ENCODE peak calls at places on chromosome X, in four cellular contexts. D is trophoblast cell, A is H1, Q is mesenchymal stem cell. E is an unnamed sample.

GRCh38 chrX:97490656-97491055 is 606.9 kb downstream of the RPA4 start:
- DNase-seq in D (peak), A (no peak), Q (no peak), E (no peak)

GRCh38 chrX:72201836-72202536 is 20.4 kb downstream of the PIN4 start:
- DNase-seq in D (no peak), A (no peak), Q (peak), E (no peak)

GRCh38 chrX:41332408-41332987 is 1.5 kb upstream of the DDX3X start:
- DNase-seq in D (peak), A (no peak), Q (no peak), E (no peak)

GRCh38 chrX:7435822-7436221 is 287.9 kb upstream of the PUDP start:
- DNase-seq in D (peak), A (no peak), Q (no peak), E (no peak)

GRCh38 chrX:16060252-16060651 is 63.1 kb upstream of the GRPR start:
- DNase-seq in D (no peak), A (no peak), Q (no peak), E (no peak)

GRCh38 chrX:56932653-56933339 is 62.5 kb downstream of the SPIN3 start:
- DNase-seq in D (no peak), A (no peak), Q (no peak), E (no peak)

GRCh38 chrX:53357799-53358530 is 64.5 kb downstream of the SMC1A start:
- DNase-seq in D (peak), A (no peak), Q (peak), E (peak)

GRCh38 chrX:16708016-16708415 is 4.5 kb downstream of the CTPS2 start:
- DNase-seq in D (no peak), A (no peak), Q (no peak), E (no peak)

GRCh38 chrX:10567136-10567535 is 53.2 kb downstream of the MID1 start:
- DNase-seq in D (no peak), A (no peak), Q (no peak), E (no peak)

GRCh38 chrX:37509349-37509748 is 62.1 kb upstream of the LANCL3 start:
- DNase-seq in D (no peak), A (no peak), Q (no peak), E (no peak)

GRCh38 chrX:11728556-11728955 is 29.5 kb upstream of the MSL3 start:
- DNase-seq in D (no peak), A (no peak), Q (no peak), E (no peak)

GRCh38 chrX:38916801-38917200 is 115.5 kb downstream of the MID1IP1 start:
- DNase-seq in D (no peak), A (no peak), Q (no peak), E (no peak)

GRCh38 chrX:65241059-65241721 is 264.9 kb upstream of the ZC4H2 start:
- DNase-seq in D (no peak), A (no peak), Q (no peak), E (no peak)

GRCh38 chrX:150983526-150984163 is 510 bp downstream of the HMGB3 start:
- DNase-seq in D (no peak), A (no peak), Q (no peak), E (no peak)

GRCh38 chrX:66162331-66162822 is 1.7 kb upstream of the HEPH start:
- DNase-seq in D (no peak), A (no peak), Q (no peak), E (no peak)

GRCh38 chrX:6448003-6448402 is 86.9 kb downstream of the VCX3A start:
- DNase-seq in D (no peak), A (no peak), Q (no peak), E (no peak)

GRCh38 chrX:23478056-23478455 is 143.4 kb downstream of the PTCHD1 start:
- DNase-seq in D (no peak), A (no peak), Q (no peak), E (no peak)

GRCh38 chrX:39821011-39821708 is 276.6 kb downstream of the BCOR start:
- DNase-seq in D (peak), A (peak), Q (peak), E (peak)

GRCh38 chrX:119790977-119791436 is 423 bp downstream of the RPL39 start:
- DNase-seq in D (peak), A (no peak), Q (peak), E (no peak)
- H3K23ac ChIP-seq in D (no peak), A (no peak), Q (peak), E (no peak)

GRCh38 chrX:55924574-55924973 is 207.0 kb downstream of the RRAGB start:
- DNase-seq in D (no peak), A (peak), Q (no peak), E (no peak)

GRCh38 chrX:55919367-55920221 is 202.0 kb downstream of the RRAGB start:
- DNase-seq in D (peak), A (no peak), Q (no peak), E (no peak)
- H3K4me3 ChIP-seq in D (no peak), A (no peak), Q (no peak), E (no peak)

GRCh38 chrX:115694028-115694427 is 133.1 kb downstream of the PLS3 start:
- DNase-seq in D (no peak), A (no peak), Q (no peak), E (no peak)
- H2BK12ac ChIP-seq in D (no peak), A (peak), Q (no peak), E (no peak)

DNA sequence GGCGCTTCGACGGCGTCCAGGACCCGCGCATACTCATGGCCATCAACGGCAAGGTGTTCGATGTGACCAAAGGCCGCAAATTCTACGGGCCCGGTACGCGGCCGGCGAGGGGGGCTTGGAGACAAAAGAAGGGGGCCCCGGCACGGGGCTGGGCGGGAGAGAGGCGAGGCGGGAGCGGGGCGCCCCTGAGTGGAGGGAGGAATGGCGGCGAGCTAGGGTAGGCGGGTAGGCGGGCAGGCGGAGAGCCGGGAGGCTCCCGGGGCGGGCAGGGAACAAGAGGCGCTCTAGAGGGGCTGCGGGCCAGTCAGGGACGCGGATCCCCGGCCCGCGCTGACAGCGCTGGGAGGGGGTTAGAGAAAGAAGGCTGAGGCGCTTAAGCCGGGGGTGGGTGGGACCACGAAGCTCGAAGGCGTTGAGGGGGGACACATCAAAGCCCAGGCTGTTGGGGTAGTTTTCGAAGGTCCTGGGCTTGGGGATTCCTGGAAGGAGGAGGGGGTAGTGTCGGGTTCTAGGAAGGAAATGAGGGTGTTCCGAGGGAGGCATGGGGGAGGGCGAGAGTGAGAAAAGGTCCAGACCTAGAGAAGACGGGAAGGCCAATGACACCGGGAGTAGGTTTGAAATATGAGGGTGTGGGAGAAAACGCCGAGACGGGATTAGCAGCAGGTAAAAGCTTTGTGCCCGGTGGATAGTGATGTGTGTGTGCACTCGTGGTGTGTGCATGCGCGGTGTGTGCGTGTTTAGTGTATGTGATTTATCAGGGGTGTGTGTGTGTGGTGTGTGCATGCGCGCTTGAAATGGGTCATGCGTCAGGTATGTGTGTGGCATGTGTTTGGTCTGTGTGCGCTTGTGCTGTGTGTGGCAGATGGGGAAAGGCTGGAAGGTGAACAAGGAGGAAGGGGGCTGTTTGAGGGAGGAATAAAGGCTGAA is 777 bp downstream of the PGRMC1 start:
- DNase-seq in D (peak), A (peak), Q (peak), E (no peak)
- H3K23ac ChIP-seq in D (no peak), A (no peak), Q (no peak), E (peak)

DNA sequence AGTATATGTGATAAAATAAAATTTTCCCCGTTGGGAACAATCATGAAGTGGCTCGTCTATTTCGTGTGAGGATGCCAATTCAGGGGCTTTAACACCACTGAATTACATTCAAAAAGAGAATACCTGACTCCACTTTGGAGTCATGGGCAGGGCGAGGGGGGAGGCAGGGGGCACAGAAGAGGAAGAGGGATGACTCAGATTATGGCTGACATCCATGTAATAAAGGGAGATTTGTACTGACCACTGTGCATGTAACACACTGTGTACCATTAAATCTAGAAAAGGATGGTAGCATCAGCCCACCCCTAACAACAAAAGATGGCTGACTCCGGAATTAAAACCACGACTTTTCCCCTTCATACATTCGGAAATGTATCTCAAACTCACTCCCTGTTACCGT is 1.3 kb downstream of the SLC9A7 start:
- DNase-seq in D (no peak), A (no peak), Q (no peak), E (no peak)
- H3K4me3 ChIP-seq in D (no peak), A (peak), Q (peak), E (no peak)

GRCh38 chrX:153971632-153972367 is at the start of gene HCFC1:
- DNase-seq in D (peak), A (peak), Q (peak), E (peak)
- H2BK12ac ChIP-seq in D (no peak), A (peak), Q (no peak), E (no peak)

DNA sequence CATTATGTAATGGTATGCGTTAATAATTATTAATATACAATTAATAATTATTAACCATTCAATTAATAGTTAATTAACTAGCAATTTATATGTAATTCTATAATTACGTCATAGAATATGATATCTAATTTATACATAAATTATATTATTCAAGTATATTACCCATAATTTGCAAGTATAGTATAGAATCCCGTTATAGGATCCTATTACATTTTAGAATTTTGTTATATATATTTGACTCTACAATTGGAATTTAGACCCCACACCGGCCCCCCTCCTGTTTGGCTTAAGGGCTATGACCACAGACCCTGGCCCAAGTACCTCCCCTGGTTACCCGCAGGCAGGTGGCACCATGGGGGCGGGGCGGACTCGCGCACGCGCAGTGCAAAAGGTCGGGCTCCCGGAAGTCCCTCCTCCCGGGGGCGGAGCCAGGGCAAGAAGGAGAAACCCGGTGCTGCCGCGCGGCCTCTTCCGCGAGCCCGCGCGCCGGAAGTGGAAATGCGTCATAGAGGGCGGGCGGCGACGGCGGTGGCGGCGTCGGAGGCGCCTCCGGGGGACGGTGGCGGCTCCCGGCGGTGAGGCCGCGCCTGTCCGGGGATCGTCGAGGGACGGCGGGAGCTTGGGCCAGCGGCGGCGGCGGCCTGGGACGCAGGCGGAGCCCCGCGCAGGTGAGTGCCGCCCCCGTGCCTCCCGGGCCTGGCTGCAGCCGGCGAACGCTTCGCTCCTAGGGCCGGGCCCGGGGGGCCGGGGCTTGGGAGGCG is at the start of gene AKAP17A:
- DNase-seq in D (peak), A (peak), Q (peak), E (peak)
- H3K23ac ChIP-seq in D (no peak), A (no peak), Q (peak), E (peak)

GRCh38 chrX:140766024-140766611 is 56.6 kb downstream of the LINC00632 start:
- DNase-seq in D (peak), A (peak), Q (peak), E (peak)
- H3K4me3 ChIP-seq in D (no peak), A (peak), Q (peak), E (no peak)

GRCh38 chrX:109590176-109590575 is 34.8 kb downstream of the KCNE5 start:
- DNase-seq in D (no peak), A (no peak), Q (no peak), E (no peak)

GRCh38 chrX:109600114-109600710 is 24.8 kb downstream of the KCNE5 start:
- DNase-seq in D (no peak), A (peak), Q (peak), E (no peak)

GRCh38 chrX:109601458-109601857 is 23.5 kb downstream of the KCNE5 start:
- DNase-seq in D (no peak), A (no peak), Q (no peak), E (no peak)

DNA sequence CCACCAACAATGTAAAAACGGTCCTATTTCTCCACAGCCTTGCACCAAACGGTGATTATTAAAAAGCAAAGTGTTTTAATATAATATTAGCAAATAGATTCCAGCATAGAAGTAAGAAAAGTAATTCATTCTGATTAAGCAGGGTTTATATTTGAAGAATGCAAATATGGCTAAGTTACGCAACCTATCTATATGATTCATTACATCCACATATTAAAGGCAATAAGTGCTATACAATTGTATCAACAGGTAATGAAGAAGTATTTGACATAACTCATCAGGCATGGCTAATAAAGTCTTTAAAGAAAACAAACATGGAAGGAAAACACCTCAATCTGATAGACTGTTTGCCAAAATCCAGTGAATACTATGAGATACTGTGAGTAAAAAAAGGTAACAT is 29.0 kb downstream of the KCNE5 start:
- DNase-seq in D (no peak), A (no peak), Q (no peak), E (no peak)
- H2BK12ac ChIP-seq in D (no peak), A (no peak), Q (no peak), E (no peak)

GRCh38 chrX:74779175-74779574 is 146.1 kb downstream of the NEXMIF start:
- DNase-seq in D (no peak), A (no peak), Q (no peak), E (no peak)

GRCh38 chrX:74788545-74789086 is 136.6 kb downstream of the NEXMIF start:
- DNase-seq in D (no peak), A (no peak), Q (no peak), E (no peak)

GRCh38 chrX:74781507-74782034 is 143.7 kb downstream of the NEXMIF start:
- DNase-seq in D (no peak), A (no peak), Q (no peak), E (no peak)

GRCh38 chrX:74784629-74785028 is 140.6 kb downstream of the NEXMIF start:
- DNase-seq in D (no peak), A (no peak), Q (no peak), E (no peak)
- H3K23ac ChIP-seq in D (no peak), A (no peak), Q (no peak), E (no peak)

E was measured in neuronal stem cell.